ENCODE peak calls at places on chromosomes 2 and 18, in eight cellular contexts. H is nephron progenitor cell; M is RWPE1; Z is astrocyte of the spinal cord; E is ovary; L is progenitor cell of endocrine pancreas; R is CD8-positive, alpha-beta T cell; F is fibroblast of lung. O is an unnamed sample.

GRCh38 chr2:228628682-228629081 is 447.2 kb upstream of the SPHKAP start:
- DNase-seq in H (no peak), M (no peak), E (no peak), L (no peak), Z (no peak), F (no peak), R (no peak), O (no peak)

GRCh38 chr2:183126635-183127034 is 2.4 kb downstream of the NUP35 start:
- DNase-seq in F (no peak), R (no peak), Z (no peak), H (no peak), E (no peak), M (no peak), L (no peak), O (no peak)

GRCh38 chr2:102317715-102318114 is 6.4 kb downstream of the IL1RL1 start:
- DNase-seq in M (peak), E (no peak), H (no peak), Z (no peak), F (no peak), R (no peak), L (no peak), O (no peak)

GRCh38 chr2:182716665-182716990 is 571 bp downstream of the DNAJC10 start:
- DNase-seq in F (no peak), M (peak), L (peak), H (no peak), E (no peak), R (no peak), Z (peak), O (no peak)

GRCh38 chr2:39524061-39524460 is 87.0 kb upstream of the MAP4K3 start:
- DNase-seq in L (no peak), Z (no peak), F (no peak), H (no peak), R (no peak), M (no peak), E (no peak), O (no peak)

GRCh38 chr2:134181219-134181618 is 72.7 kb upstream of the MGAT5 start:
- DNase-seq in Z (no peak), E (no peak), L (no peak), M (peak), H (no peak), R (peak), F (no peak), O (no peak)

GRCh38 chr2:55115795-55116597 is 65.7 kb upstream of the RTN4 start:
- DNase-seq in H (no peak), R (no peak), F (peak), L (no peak), E (no peak), M (no peak), Z (peak), O (no peak)

GRCh38 chr2:200054681-200055468 is 99.5 kb downstream of the MAIP1 start:
- DNase-seq in R (no peak), M (no peak), H (peak), F (no peak), E (no peak), Z (no peak), L (peak), O (peak)

GRCh38 chr2:25756444-25757022 is 83.2 kb upstream of the DTNB start:
- DNase-seq in F (no peak), E (no peak), Z (peak), H (no peak), R (no peak), M (no peak), L (no peak), O (no peak)

GRCh38 chr2:98822301-98823164 is 91.6 kb upstream of the MGAT4A start:
- DNase-seq in M (no peak), L (peak), R (peak), E (no peak), Z (no peak), F (no peak), H (peak), O (peak)

GRCh38 chr2:63192169-63192888 is 141.7 kb downstream of the OTX1 start:
- DNase-seq in H (no peak), M (no peak), Z (no peak), E (no peak), L (no peak), F (no peak), R (no peak), O (no peak)

GRCh38 chr2:28908172-28908571 is 13.7 kb downstream of the WDR43 start:
- DNase-seq in L (no peak), H (no peak), E (no peak), Z (no peak), M (no peak), R (no peak), F (no peak), O (no peak)

GRCh38 chr2:30717081-30717650 is 90.1 kb downstream of the CAPN13 start:
- DNase-seq in M (no peak), L (no peak), E (no peak), Z (no peak), F (no peak), R (no peak), H (no peak), O (no peak)

GRCh38 chr2:136017786-136018185 is 32.4 kb upstream of the DARS1 start:
- DNase-seq in R (no peak), M (no peak), Z (no peak), F (no peak), H (no peak), E (no peak), L (no peak), O (no peak)

GRCh38 chr2:219697811-219698683 is 70.6 kb downstream of the SLC4A3 start:
- DNase-seq in R (no peak), M (no peak), F (no peak), E (no peak), H (no peak), Z (peak), L (no peak), O (no peak)

GRCh38 chr2:158560259-158560658 is 103.5 kb downstream of the PKP4 start:
- DNase-seq in R (no peak), Z (no peak), H (no peak), M (no peak), E (no peak), F (no peak), L (no peak), O (no peak)

GRCh38 chr2:32591669-32592463 is 36.0 kb upstream of the TTC27 start:
- DNase-seq in L (no peak), M (no peak), H (no peak), Z (peak), R (no peak), E (no peak), F (peak), O (no peak)

GRCh38 chr2:239168575-239168974 is 232.2 kb downstream of the HDAC4 start:
- DNase-seq in L (no peak), Z (no peak), R (no peak), F (no peak), H (no peak), M (no peak), E (peak), O (no peak)

GRCh38 chr2:113136828-113137775 is 9.7 kb downstream of the IL1RN start:
- DNase-seq in M (peak), E (no peak), F (peak), R (peak), L (no peak), Z (peak), H (peak), O (peak)

GRCh38 chr2:95264626-95265025 is 9.6 kb upstream of the PROM2 start:
- DNase-seq in L (no peak), R (no peak), H (no peak), E (no peak), F (peak), M (no peak), Z (no peak), O (no peak)

GRCh38 chr18:57803119-57803969 is at the start of gene ATP8B1:
- DNase-seq in H (peak), L (peak), M (peak), E (peak), R (no peak), F (peak), Z (peak), O (peak)

GRCh38 chr2:69770193-69770702 is 28.3 kb downstream of the ANXA4 start:
- DNase-seq in R (no peak), H (no peak), L (no peak), E (no peak), F (peak), Z (peak), M (peak), O (no peak)

GRCh38 chr2:7956126-7956689 is 725.6 kb upstream of the ID2 start:
- DNase-seq in M (no peak), L (no peak), R (no peak), Z (peak), E (no peak), F (no peak), H (no peak), O (no peak)

GRCh38 chr18:24672165-24672950 is 211.9 kb downstream of the HRH4 start:
- DNase-seq in H (no peak), Z (no peak), R (no peak), F (peak), M (no peak), L (no peak), E (no peak), O (no peak)
- TF ChIP-seq CTCF in H (no peak), Z (no peak), R (no peak), F (peak), M (no peak), L (no peak), E (no peak), O (no peak)

GRCh38 chr2:53021828-53022227 is 745.8 kb upstream of the CHAC2 start:
- DNase-seq in L (no peak), M (no peak), F (no peak), Z (no peak), R (no peak), E (no peak), H (no peak), O (no peak)

GRCh38 chr2:53021285-53021684 is 746.3 kb upstream of the CHAC2 start:
- DNase-seq in F (peak), Z (peak), M (no peak), E (no peak), R (no peak), H (no peak), L (no peak), O (no peak)

DNA sequence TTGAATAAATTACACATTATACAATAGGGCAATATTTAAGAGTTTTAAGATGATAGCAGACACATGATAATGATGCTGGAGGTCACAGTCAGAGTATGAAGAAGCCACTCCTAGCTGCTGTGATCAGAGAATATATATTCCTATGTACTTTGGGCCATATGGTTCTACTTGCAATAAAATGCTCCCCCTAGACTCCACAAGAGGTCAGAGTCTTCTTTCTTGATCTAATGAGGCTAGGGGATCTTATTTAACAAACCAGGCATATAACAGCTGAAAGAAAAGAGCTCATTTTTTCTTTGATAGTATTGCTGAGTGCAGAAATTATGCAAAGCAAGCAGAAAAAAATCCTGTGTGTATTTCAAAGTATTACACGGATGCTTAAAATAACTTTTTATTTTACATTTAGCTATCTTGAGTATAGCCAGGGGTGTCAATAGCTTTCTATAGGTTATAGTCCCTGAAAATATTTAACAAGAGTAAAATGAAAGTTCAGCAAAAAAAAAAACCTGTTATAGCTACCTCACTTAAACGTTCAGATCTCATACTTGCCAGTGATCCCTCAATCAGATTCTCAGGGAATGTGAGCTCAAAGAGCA is 748.7 kb upstream of the CHAC2 start:
- DNase-seq in Z (peak), L (no peak), E (no peak), H (no peak), R (no peak), M (peak), F (peak), O (no peak)
- TF ChIP-seq CTCF in Z (peak), L (peak), E (no peak), H (peak), R (no peak), M (no peak), F (peak), O (no peak)

GRCh38 chr18:50193796-50194622 is 938 bp downstream of the MYO5B start:
- DNase-seq in H (peak), L (peak), F (no peak), R (no peak), E (no peak), Z (no peak), M (no peak), O (peak)

GRCh38 chr18:50192903-50193795 is 1.8 kb downstream of the MYO5B start:
- DNase-seq in Z (no peak), L (no peak), M (no peak), F (no peak), R (no peak), H (peak), E (no peak), O (no peak)

GRCh38 chr18:50196261-50196660 is 1.3 kb upstream of the MYO5B start:
- DNase-seq in Z (no peak), M (no peak), E (no peak), H (no peak), R (no peak), F (no peak), L (no peak), O (no peak)

GRCh38 chr18:50195689-50196088 is 742 bp upstream of the MYO5B start:
- DNase-seq in Z (no peak), L (no peak), E (no peak), R (no peak), F (no peak), M (no peak), H (no peak), O (no peak)

DNA sequence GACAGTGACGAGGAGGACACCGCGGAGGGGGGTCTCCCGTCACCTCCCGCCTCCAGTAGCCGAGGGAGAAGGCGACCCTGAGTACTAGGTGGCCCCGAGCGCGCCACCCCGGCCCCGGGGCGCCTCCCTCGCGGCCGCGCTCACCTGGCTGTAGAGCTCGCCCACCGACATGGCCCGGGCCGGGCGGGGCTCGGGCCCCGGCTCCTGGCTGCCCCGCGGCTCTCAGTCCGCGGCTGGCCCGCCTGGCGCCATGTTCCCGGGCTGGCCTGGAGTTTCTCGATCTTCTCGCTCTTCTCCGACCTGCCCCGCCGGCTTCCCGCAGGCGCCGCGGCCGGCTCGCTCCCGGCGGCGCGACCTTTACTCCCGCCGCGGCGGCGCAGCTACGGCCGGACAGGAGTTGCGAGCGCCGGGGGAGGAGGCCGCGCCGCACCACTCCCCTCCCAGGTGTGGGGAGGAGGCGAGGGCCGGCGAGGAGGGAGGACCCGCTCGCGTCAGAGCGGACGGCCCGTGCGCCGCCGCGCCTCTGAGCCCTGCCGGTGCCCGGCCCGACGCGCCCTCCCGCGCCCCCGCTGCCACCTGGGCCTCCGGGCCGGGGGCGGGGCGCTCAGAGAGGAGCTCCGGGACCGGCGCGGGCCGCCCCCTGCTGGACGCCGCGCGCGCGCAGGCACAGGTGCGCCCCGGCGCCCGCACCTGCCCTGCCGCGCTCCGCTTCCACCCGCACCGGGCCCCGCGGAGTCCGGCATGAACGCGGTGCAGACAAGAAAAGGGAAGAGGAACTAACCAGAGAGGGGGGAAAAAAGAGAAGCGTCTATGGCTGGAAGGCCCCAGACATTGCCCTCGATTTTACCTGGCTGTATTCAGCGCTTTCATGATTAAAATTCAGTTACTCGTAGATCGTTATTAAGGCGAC is at the start of gene MYO5B:
- DNase-seq in F (no peak), Z (no peak), R (peak), L (peak), E (no peak), H (peak), M (peak), O (peak)
- TF ChIP-seq CTCF in F (no peak), Z (no peak), R (no peak), L (peak), E (no peak), H (no peak), M (peak), O (peak)

GRCh38 chr2:85769987-85770362 is 16.2 kb downstream of the ATOH8 start:
- DNase-seq in L (no peak), M (no peak), E (no peak), R (no peak), F (no peak), H (no peak), Z (no peak), O (no peak)
- TF ChIP-seq CTCF in L (no peak), M (no peak), E (no peak), R (no peak), F (no peak), H (no peak), Z (no peak), O (no peak)

DNA sequence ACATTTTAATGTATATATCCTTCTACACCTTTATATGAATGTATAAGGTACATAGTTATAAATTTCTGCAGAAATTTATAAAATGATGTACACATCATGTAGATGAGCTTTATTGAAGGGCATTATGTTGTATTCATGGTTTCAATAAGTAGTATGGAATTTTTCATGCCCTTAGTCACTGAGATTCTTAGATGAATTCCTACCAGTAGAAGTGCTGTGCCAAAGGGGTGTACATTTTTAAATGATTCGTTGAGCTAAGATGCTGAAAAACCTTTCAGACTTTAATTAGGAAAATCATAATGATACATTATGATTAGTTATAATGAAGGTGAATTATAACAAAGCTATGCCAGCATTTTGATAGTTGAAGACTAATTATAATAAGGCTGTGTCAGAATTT is 115.2 kb downstream of the ZNF236 start:
- DNase-seq in E (no peak), R (no peak), Z (no peak), M (no peak), L (no peak), H (no peak), F (no peak), O (no peak)
- TF ChIP-seq CTCF in E (no peak), R (no peak), Z (no peak), M (no peak), L (no peak), H (no peak), F (peak), O (no peak)

GRCh38 chr18:50398947-50399346 is 24.1 kb downstream of the SKA1 start:
- DNase-seq in R (no peak), F (no peak), Z (no peak), H (no peak), E (no peak), M (no peak), L (no peak), O (no peak)

GRCh38 chr18:50398099-50398498 is 23.3 kb downstream of the SKA1 start:
- DNase-seq in F (no peak), H (no peak), Z (no peak), E (no peak), M (no peak), L (no peak), R (no peak), O (no peak)

GRCh38 chr18:50401888-50402287 is 27.0 kb downstream of the SKA1 start:
- DNase-seq in E (peak), F (peak), R (no peak), L (no peak), M (peak), Z (peak), H (peak), O (no peak)

GRCh38 chr18:50399582-50399981 is 24.7 kb downstream of the SKA1 start:
- DNase-seq in E (no peak), M (no peak), R (no peak), H (no peak), Z (no peak), F (no peak), L (no peak), O (no peak)

DNA sequence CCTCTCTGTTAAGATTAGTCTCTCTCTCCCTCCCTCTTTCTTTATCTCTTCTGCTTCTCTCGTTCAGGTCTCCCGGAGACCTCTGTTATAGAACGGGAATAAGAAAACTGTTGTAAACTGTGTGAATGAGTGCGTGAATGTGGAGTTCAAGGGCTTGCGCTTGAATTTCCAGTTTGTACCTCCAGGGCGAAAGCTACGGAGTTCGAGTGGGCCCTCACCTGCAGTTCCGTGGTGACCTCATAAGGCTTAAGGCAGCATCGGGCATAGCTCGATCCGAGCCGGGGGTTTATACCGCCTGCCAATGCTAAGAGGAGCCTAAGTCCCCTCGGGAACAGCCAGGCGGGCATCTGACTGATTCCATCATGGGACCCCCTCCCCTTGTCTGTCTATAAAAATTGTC is 26.5 kb downstream of the SKA1 start:
- DNase-seq in H (no peak), F (no peak), E (no peak), L (no peak), Z (no peak), M (no peak), R (no peak), O (no peak)
- TF ChIP-seq CTCF in H (no peak), F (no peak), E (no peak), L (peak), Z (no peak), M (no peak), R (no peak), O (no peak)

DNA sequence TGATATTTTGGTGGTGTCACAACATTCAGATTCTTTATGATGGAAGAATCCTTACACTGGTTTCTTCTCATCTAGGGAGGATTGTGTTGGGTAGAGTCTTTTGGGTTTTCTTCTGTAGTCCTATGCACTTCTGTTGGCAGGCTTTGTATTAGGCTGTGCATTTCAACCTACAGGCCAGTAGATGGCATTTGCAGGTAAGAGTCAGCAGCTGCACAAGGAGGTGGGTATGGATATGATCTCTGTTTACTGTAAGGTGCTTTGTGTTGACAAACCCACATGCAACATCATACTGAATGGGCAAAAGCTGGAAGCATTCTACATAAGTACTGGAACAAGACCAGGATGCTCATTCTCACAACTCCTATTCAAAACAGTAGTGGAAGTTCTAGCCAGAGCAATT is 656.8 kb downstream of the METTL4 start:
- DNase-seq in M (peak), R (no peak), E (no peak), L (no peak), Z (peak), F (no peak), H (no peak), O (no peak)
- TF ChIP-seq CTCF in M (peak), R (no peak), E (no peak), L (peak), Z (peak), F (no peak), H (no peak), O (no peak)

GRCh38 chr18:62660741-62661140 is 54.6 kb upstream of the PHLPP1 start:
- DNase-seq in E (no peak), F (no peak), R (no peak), Z (no peak), H (no peak), L (no peak), M (no peak), O (no peak)

GRCh38 chr18:62662799-62663173 is 52.6 kb upstream of the PHLPP1 start:
- DNase-seq in Z (no peak), M (no peak), L (no peak), E (no peak), R (no peak), F (no peak), H (no peak), O (no peak)

GRCh38 chr18:62658028-62658427 is 57.3 kb upstream of the PHLPP1 start:
- DNase-seq in M (no peak), H (no peak), Z (no peak), E (no peak), F (no peak), R (no peak), L (no peak), O (no peak)

GRCh38 chr18:62655520-62656219 is 59.7 kb upstream of the PHLPP1 start:
- DNase-seq in Z (no peak), H (no peak), M (no peak), F (no peak), R (no peak), E (no peak), L (no peak), O (no peak)

GRCh38 chr18:62659698-62660097 is 55.6 kb upstream of the PHLPP1 start:
- DNase-seq in E (no peak), Z (no peak), F (no peak), H (no peak), L (no peak), R (no peak), M (no peak), O (no peak)
- TF ChIP-seq CTCF in E (no peak), Z (no peak), F (no peak), H (no peak), L (no peak), R (no peak), M (no peak), O (no peak)

O was measured in endothelial cell.